ENCODE peak calls at places on chromosome 17, in five cellular contexts. A is CD8-positive, alpha-beta T cell; M is non-pigmented ciliary epithelial cell; D is neural progenitor cell; W is left colon. K is an unnamed sample.

GRCh38 chr17:50681260-50682200 is 26.2 kb downstream of the ANKRD40 start:
- DNase-seq in W (peak), A (no peak), M (no peak), D (peak), K (no peak)

GRCh38 chr17:55140751-55141150 is 124.0 kb upstream of the HLF start:
- DNase-seq in D (peak), A (no peak), M (no peak), W (no peak), K (no peak)

GRCh38 chr17:82023447-82024241 is 539 bp downstream of the LRRC45 start:
- DNase-seq in A (no peak), D (no peak), M (no peak), W (peak), K (no peak)

GRCh38 chr17:59853168-59853918 is 39.4 kb downstream of the TUBD1 start:
- DNase-seq in D (peak), M (peak), A (no peak), W (peak), K (no peak)

GRCh38 chr17:51056813-51057510 is 63.7 kb downstream of the SPAG9 start:
- DNase-seq in D (peak), A (no peak), W (no peak), M (peak), K (peak)

GRCh38 chr17:17098426-17099035 is 56.3 kb downstream of the MPRIP start:
- DNase-seq in M (no peak), W (no peak), A (no peak), D (no peak), K (no peak)

GRCh38 chr17:66829883-66830282 is 5.0 kb upstream of the CACNG5 start:
- DNase-seq in W (no peak), A (no peak), D (peak), M (no peak), K (no peak)

GRCh38 chr17:8837438-8838075 is 29.9 kb downstream of the PIK3R6 start:
- DNase-seq in W (no peak), A (no peak), D (no peak), M (no peak), K (no peak)

GRCh38 chr17:64723781-64724180 is 61.7 kb upstream of the SMURF2 start:
- DNase-seq in W (no peak), M (no peak), A (no peak), D (no peak), K (no peak)

GRCh38 chr17:40828454-40829039 is 6.1 kb upstream of the KRT10 start:
- DNase-seq in D (no peak), M (no peak), W (no peak), A (no peak), K (no peak)

GRCh38 chr17:37240381-37240780 is 135.4 kb upstream of the C17orf78 start:
- DNase-seq in A (no peak), D (no peak), M (no peak), W (no peak), K (no peak)

GRCh38 chr17:14451729-14452191 is 150.9 kb downstream of the HS3ST3B1 start:
- DNase-seq in D (no peak), A (no peak), W (no peak), M (no peak), K (no peak)

GRCh38 chr17:60079401-60079861 is 710 bp upstream of the HEATR6 start:
- DNase-seq in A (no peak), W (no peak), D (no peak), M (no peak), K (no peak)

GRCh38 chr17:35546489-35546888 is 9.0 kb upstream of the SLFN12L start:
- DNase-seq in W (no peak), M (no peak), D (no peak), A (no peak), K (no peak)

GRCh38 chr17:36900130-36900590 is 37.1 kb upstream of the LHX1 start:
- DNase-seq in D (no peak), M (no peak), A (no peak), W (no peak), K (no peak)

GRCh38 chr17:43025290-43025657 is 243 bp downstream of the RND2 start:
- DNase-seq in W (no peak), A (no peak), D (no peak), M (no peak), K (no peak)

GRCh38 chr17:18235743-18236256 is 10.4 kb downstream of the LLGL1 start:
- DNase-seq in A (no peak), M (peak), W (no peak), D (no peak), K (no peak)

GRCh38 chr17:78106211-78106610 is 22.3 kb downstream of the TMC6 start:
- DNase-seq in W (no peak), D (no peak), M (no peak), A (no peak), K (no peak)

GRCh38 chr17:49022391-49022941 is 25.3 kb downstream of the IGF2BP1 start:
- DNase-seq in W (no peak), A (no peak), M (no peak), D (peak), K (no peak)

GRCh38 chr17:31696184-31696602 is 162.9 kb downstream of the COPRS start:
- DNase-seq in A (no peak), D (peak), M (no peak), W (peak), K (no peak)

GRCh38 chr17:28725166-28725659 is 820 bp downstream of the TLCD1 start:
- DNase-seq in W (no peak), A (no peak), M (no peak), D (no peak), K (no peak)

GRCh38 chr17:74354123-74354522 is 7.5 kb downstream of the BTBD17 start:
- DNase-seq in A (peak), M (no peak), W (peak), D (peak), K (peak)

GRCh38 chr17:77467513-77467912 is 326.7 kb downstream of the SEC14L1 start:
- DNase-seq in W (no peak), M (no peak), D (no peak), A (no peak), K (no peak)

GRCh38 chr17:63446981-63447687 is 1.0 kb upstream of the CYB561 start:
- DNase-seq in A (no peak), D (peak), M (no peak), W (peak), K (peak)

GRCh38 chr17:61436995-61437704 is 15.1 kb upstream of the TBX4 start:
- DNase-seq in M (no peak), A (no peak), D (no peak), W (no peak), K (no peak)

GRCh38 chr17:73359987-73360410 is 48.2 kb upstream of the CDC42EP4 start:
- DNase-seq in A (no peak), D (peak), M (no peak), W (peak), K (no peak)

GRCh38 chr17:70254735-70255460 is 85.6 kb downstream of the KCNJ2 start:
- DNase-seq in M (no peak), A (no peak), W (no peak), D (no peak), K (no peak)

GRCh38 chr17:51860934-51861561 is 297.5 kb downstream of the CA10 start:
- DNase-seq in A (no peak), W (peak), D (peak), M (no peak), K (no peak)

GRCh38 chr17:40419559-40420331 is 2.0 kb upstream of the TOP2A start:
- DNase-seq in A (no peak), D (peak), W (no peak), M (no peak), K (no peak)

GRCh38 chr17:80647746-80648145 is 103.1 kb downstream of the RPTOR start:
- DNase-seq in M (peak), D (no peak), A (no peak), W (no peak), K (no peak)

GRCh38 chr17:75472119-75472518 is 15.7 kb downstream of the TMEM94 start:
- DNase-seq in M (no peak), D (no peak), W (no peak), A (no peak), K (no peak)

GRCh38 chr17:57867126-57867525 is 17.3 kb upstream of the MRPS23 start:
- DNase-seq in D (no peak), M (no peak), W (no peak), A (no peak), K (no peak)

GRCh38 chr17:75074532-75074931 is 13.2 kb upstream of the SLC16A5 start:
- DNase-seq in D (no peak), A (no peak), M (no peak), W (no peak), K (no peak)

GRCh38 chr17:82531431-82531881 is 11.9 kb downstream of the FOXK2 start:
- DNase-seq in W (no peak), A (no peak), M (peak), D (no peak), K (no peak)

K was measured in immature natural killer cell.